ENCODE peak calls at places on chromosomes 2 and 18, in five cellular contexts. One of them, this sample, is unnamed. For H3K4me1, the result is how much of the 10 kb centered on the place peaks cover.

GRCh38 chr18:22378672-22379282 is 38.9 kb downstream of the CTAGE1 start:
- DNase-seq in IMR-90: peak
- DNase-seq in A549: peak
- DNase-seq in GM12878: no peak
- DNase-seq in K562: peak
- DNase-seq in this sample: peak

GRCh38 chr2:186716899-186717811 is 23.3 kb downstream of the FAM171B start:
- DNase-seq in IMR-90: peak
- DNase-seq in A549: no peak
- DNase-seq in GM12878: no peak
- DNase-seq in K562: no peak
- DNase-seq in this sample: no peak

GRCh38 chr2:28356095-28356911 is 36.4 kb upstream of the FOSL2 start:
- DNase-seq in IMR-90: peak
- DNase-seq in A549: peak
- DNase-seq in GM12878: no peak
- DNase-seq in K562: peak
- DNase-seq in this sample: peak

GRCh38 chr2:133497261-133497893 is 70.9 kb downstream of the NCKAP5 start:
- DNase-seq in IMR-90: peak
- DNase-seq in A549: no peak
- DNase-seq in GM12878: no peak
- DNase-seq in K562: no peak
- DNase-seq in this sample: no peak

GRCh38 chr18:63315879-63316278 is 3.7 kb downstream of the BCL2 start:
- DNase-seq in IMR-90: no peak
- DNase-seq in A549: no peak
- DNase-seq in GM12878: no peak
- DNase-seq in K562: no peak
- DNase-seq in this sample: no peak

GRCh38 chr2:73896362-73897239 is 3.8 kb downstream of the ACTG2 start:
- DNase-seq in IMR-90: peak
- DNase-seq in A549: no peak
- DNase-seq in GM12878: peak
- DNase-seq in K562: no peak
- DNase-seq in this sample: no peak

GRCh38 chr2:147511491-147511948 is 333.3 kb upstream of the ACVR2A start:
- DNase-seq in IMR-90: no peak
- DNase-seq in A549: no peak
- DNase-seq in GM12878: no peak
- DNase-seq in K562: no peak
- DNase-seq in this sample: no peak

GRCh38 chr2:240628507-240629418 is 3.5 kb downstream of the GPR35 start:
- DNase-seq in IMR-90: no peak
- DNase-seq in A549: no peak
- DNase-seq in GM12878: no peak
- DNase-seq in K562: no peak
- DNase-seq in this sample: peak

GRCh38 chr2:69764286-69765058 is 22.5 kb downstream of the ANXA4 start:
- DNase-seq in IMR-90: peak
- DNase-seq in A549: peak
- DNase-seq in GM12878: no peak
- DNase-seq in K562: no peak
- DNase-seq in this sample: no peak

GRCh38 chr2:9740382-9741040 is 102.8 kb upstream of the TAF1B start:
- DNase-seq in IMR-90: no peak
- DNase-seq in A549: no peak
- DNase-seq in GM12878: no peak
- DNase-seq in K562: no peak
- DNase-seq in this sample: no peak

GRCh38 chr2:158560259-158560658 is 103.5 kb downstream of the PKP4 start:
- DNase-seq in IMR-90: no peak
- DNase-seq in A549: no peak
- DNase-seq in GM12878: no peak
- DNase-seq in K562: no peak
- DNase-seq in this sample: no peak

GRCh38 chr2:200592414-200593075 is 6.7 kb downstream of the AOX1 start:
- DNase-seq in IMR-90: peak
- DNase-seq in A549: peak
- DNase-seq in GM12878: no peak
- DNase-seq in K562: no peak
- DNase-seq in this sample: no peak
- TF ChIP-seq RCOR1 in IMR-90: no peak
- TF ChIP-seq RCOR1 in A549: no peak
- TF ChIP-seq RCOR1 in GM12878: no peak
- TF ChIP-seq RCOR1 in K562: no peak
- TF ChIP-seq RCOR1 in this sample: no peak

DNA sequence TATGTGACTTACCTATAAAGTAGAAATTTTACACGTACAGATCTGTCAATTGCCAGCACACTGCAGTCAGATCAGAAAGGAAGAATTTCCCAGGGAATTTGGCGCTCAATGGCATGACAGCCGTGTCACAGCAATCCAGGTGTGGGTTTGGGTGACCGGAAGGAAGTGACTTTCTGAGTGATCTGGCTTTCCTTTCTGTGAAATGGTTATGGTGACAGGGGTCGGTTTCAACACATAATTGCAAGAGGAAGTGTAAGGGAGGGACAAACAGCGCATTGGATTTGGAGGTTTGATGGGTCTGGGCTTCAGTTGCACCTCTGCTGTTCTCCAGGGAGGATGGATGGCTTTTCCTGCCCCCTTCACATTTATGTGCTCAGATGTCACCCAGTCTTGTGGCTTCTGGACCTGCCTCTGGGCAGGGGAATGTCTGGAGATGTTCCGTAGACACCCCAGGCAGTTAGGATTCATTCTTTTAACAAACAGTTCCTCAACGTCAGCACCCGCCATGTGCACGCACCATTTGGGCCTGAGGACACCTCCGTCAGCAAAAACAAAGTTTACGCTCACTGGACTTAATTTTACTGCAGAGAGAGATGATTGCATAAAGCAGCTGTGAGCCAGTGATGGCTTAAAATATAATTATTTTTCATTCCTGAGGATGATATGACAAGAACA is 37.1 kb downstream of the MBP start:
- DNase-seq in IMR-90: no peak
- DNase-seq in A549: no peak
- DNase-seq in GM12878: no peak
- DNase-seq in K562: no peak
- DNase-seq in this sample: no peak
- H3K4me1 ChIP-seq in IMR-90: under half
- H3K4me1 ChIP-seq in A549: under half
- H3K4me1 ChIP-seq in GM12878: under half
- H3K4me1 ChIP-seq in K562: under half
- H3K4me1 ChIP-seq in this sample: under half

DNA sequence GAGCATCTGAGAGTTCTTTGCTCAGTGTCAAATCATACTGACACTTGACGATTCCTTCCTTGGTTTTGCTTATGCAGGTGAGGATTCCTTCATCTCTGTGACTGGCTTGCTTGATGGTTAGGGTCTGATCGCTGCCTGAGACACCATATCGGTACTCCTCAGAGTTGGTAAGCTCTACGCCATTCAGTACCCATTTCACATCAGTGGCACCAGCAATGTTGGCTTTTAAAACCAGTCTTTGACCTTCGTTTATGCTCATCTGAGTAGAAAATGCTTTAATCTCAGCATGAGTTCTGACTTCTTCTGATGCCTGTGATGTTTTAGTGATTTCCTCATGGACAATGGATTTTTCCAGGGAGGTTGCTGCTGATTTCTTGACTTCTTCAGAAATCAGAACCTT is 48.4 kb downstream of the PLEKHA3 start:
- DNase-seq in IMR-90: no peak
- DNase-seq in A549: no peak
- DNase-seq in GM12878: no peak
- DNase-seq in K562: no peak
- DNase-seq in this sample: no peak
- H3K27ac ChIP-seq in IMR-90: no peak
- H3K27ac ChIP-seq in A549: no peak
- H3K27ac ChIP-seq in GM12878: peak
- H3K27ac ChIP-seq in K562: no peak
- H3K27ac ChIP-seq in this sample: no peak

GRCh38 chr18:37393945-37394609 is 171.5 kb downstream of the CELF4 start:
- DNase-seq in IMR-90: peak
- DNase-seq in A549: peak
- DNase-seq in GM12878: no peak
- DNase-seq in K562: peak
- DNase-seq in this sample: peak
- TF ChIP-seq RCOR1 in IMR-90: no peak
- TF ChIP-seq RCOR1 in A549: no peak
- TF ChIP-seq RCOR1 in GM12878: no peak
- TF ChIP-seq RCOR1 in K562: no peak
- TF ChIP-seq RCOR1 in this sample: no peak

GRCh38 chr2:191877875-191878274 is 31.0 kb upstream of the CAVIN2 start:
- DNase-seq in IMR-90: no peak
- DNase-seq in A549: no peak
- DNase-seq in GM12878: no peak
- DNase-seq in K562: no peak
- DNase-seq in this sample: no peak
- H3K4me1 ChIP-seq in IMR-90: under half
- H3K4me1 ChIP-seq in A549: under half
- H3K4me1 ChIP-seq in GM12878: under half
- H3K4me1 ChIP-seq in K562: under half
- H3K4me1 ChIP-seq in this sample: under half

DNA sequence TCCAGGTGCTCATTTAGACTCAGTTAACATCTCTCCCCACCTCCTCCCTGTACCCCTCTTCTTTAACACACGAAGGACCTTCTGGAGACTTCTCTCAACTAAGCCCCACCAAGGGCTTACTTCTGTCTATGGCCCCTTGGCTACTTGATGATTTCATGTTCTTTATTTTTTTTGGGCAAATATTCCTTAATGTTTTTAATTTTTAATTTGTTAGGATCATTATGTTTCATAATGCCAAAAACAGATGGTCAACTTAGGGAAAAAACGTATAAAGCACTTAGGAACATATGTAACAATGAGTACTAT is 25.9 kb downstream of the IL37 start:
- DNase-seq in IMR-90: no peak
- DNase-seq in A549: no peak
- DNase-seq in GM12878: no peak
- DNase-seq in K562: no peak
- DNase-seq in this sample: no peak
- H3K27ac ChIP-seq in IMR-90: no peak
- H3K27ac ChIP-seq in A549: no peak
- H3K27ac ChIP-seq in GM12878: no peak
- H3K27ac ChIP-seq in K562: peak
- H3K27ac ChIP-seq in this sample: no peak